ENCODE peak calls at places on chromosomes 2 and 18, in nine cellular contexts. O is endothelial cell of umbilical vein; S is IMR-90; I is breast epithelium; N is trophoblast cell; P is mesendoderm; J is left ventricle myocardium inferior; D is GM23338; H is CD4-positive, alpha-beta memory T cell. G is an unnamed sample.

GRCh38 chr2:140502951-140503630 is 1627.7 kb downstream of the LRP1B start:
- DNase-seq in O (peak; percentile 19), S (peak; percentile 56), I (no peak), N (no peak), P (no peak), J (no peak), D (no peak), H (no peak), G (peak; percentile 67)

GRCh38 chr2:240960309-240960962 is 38.0 kb upstream of the SNED1 start:
- DNase-seq in O (peak; percentile 13), S (peak; percentile 6), I (peak; percentile 34), N (no peak), P (no peak), J (peak; percentile 69), D (no peak), H (no peak), G (no peak)

GRCh38 chr2:47034973-47035609 is 119.5 kb upstream of the MCFD2 start:
- DNase-seq in O (no peak), S (no peak), I (peak; percentile 40), N (peak; percentile 65), P (peak; percentile 90), J (peak; percentile 49), D (peak; percentile 57), H (no peak), G (no peak)

GRCh38 chr2:224404766-224405165 is 2.9 kb upstream of the FAM124B start:
- DNase-seq in O (no peak), S (no peak), I (no peak), N (no peak), P (no peak), J (no peak), D (no peak), H (no peak), G (no peak)

GRCh38 chr2:111663471-111663951 is 220.5 kb downstream of the ANAPC1 start:
- DNase-seq in O (peak; percentile 16), S (peak; percentile 41), I (no peak), N (no peak), P (peak; percentile 70), J (no peak), D (no peak), H (no peak), G (peak; percentile 28)

GRCh38 chr2:70173520-70173919 is 17.3 kb downstream of the C2orf42 start:
- DNase-seq in O (no peak), S (peak; percentile 6), I (no peak), N (no peak), P (no peak), J (no peak), D (no peak), H (no peak), G (no peak)

GRCh38 chr2:98457045-98457696 is 12.5 kb downstream of the INPP4A start:
- DNase-seq in O (peak; percentile 45), S (peak; percentile 99), I (no peak), N (peak; percentile 79), P (no peak), J (no peak), D (no peak), H (no peak), G (peak; percentile 83)

GRCh38 chr2:15826273-15826717 is 114.1 kb upstream of the MYCN start:
- DNase-seq in O (no peak), S (no peak), I (no peak), N (peak; percentile 89), P (peak; percentile 85), J (no peak), D (peak; percentile 63), H (no peak), G (no peak)

GRCh38 chr2:86760371-86760770 is 30.3 kb downstream of the CD8A start:
- DNase-seq in O (no peak), S (no peak), I (no peak), N (no peak), P (no peak), J (no peak), D (no peak), H (no peak), G (no peak)

GRCh38 chr2:143955416-143956075 is 564.4 kb downstream of the ZEB2 start:
- DNase-seq in O (no peak), S (peak; percentile 78), I (no peak), N (no peak), P (no peak), J (no peak), D (no peak), H (no peak), G (peak; percentile 50)

GRCh38 chr18:49052891-49053644 is 102.3 kb upstream of the SMAD7 start:
- DNase-seq in O (no peak), S (peak; percentile 97), I (no peak), N (peak; percentile 71), P (no peak), J (no peak), D (no peak), H (peak; percentile 24), G (peak; percentile 99)

GRCh38 chr18:44955825-44956224 is 275.1 kb downstream of the SETBP1 start:
- DNase-seq in O (no peak), S (no peak), I (no peak), N (no peak), P (no peak), J (no peak), D (no peak), H (no peak), G (no peak)

GRCh38 chr18:10660485-10660884 is 134.7 kb downstream of the NAPG start:
- DNase-seq in O (no peak), S (peak; percentile 58), I (no peak), N (no peak), P (no peak), J (no peak), D (no peak), H (no peak), G (peak; percentile 14)

GRCh38 chr2:168241208-168241607 is 6.2 kb downstream of the STK39 start:
- DNase-seq in O (no peak), S (no peak), I (peak; percentile 81), N (no peak), P (peak; percentile 30), J (no peak), D (peak; percentile 20), H (no peak), G (no peak)

GRCh38 chr2:10444463-10444862 is 3.7 kb downstream of the ODC1 start:
- DNase-seq in O (no peak), S (peak; percentile 14), I (no peak), N (no peak), P (no peak), J (no peak), D (no peak), H (no peak), G (no peak)

GRCh38 chr18:35941299-35941698 is 31.2 kb upstream of the RMP24 start:
- DNase-seq in O (no peak), S (no peak), I (no peak), N (no peak), P (no peak), J (no peak), D (no peak), H (no peak), G (no peak)

DNA sequence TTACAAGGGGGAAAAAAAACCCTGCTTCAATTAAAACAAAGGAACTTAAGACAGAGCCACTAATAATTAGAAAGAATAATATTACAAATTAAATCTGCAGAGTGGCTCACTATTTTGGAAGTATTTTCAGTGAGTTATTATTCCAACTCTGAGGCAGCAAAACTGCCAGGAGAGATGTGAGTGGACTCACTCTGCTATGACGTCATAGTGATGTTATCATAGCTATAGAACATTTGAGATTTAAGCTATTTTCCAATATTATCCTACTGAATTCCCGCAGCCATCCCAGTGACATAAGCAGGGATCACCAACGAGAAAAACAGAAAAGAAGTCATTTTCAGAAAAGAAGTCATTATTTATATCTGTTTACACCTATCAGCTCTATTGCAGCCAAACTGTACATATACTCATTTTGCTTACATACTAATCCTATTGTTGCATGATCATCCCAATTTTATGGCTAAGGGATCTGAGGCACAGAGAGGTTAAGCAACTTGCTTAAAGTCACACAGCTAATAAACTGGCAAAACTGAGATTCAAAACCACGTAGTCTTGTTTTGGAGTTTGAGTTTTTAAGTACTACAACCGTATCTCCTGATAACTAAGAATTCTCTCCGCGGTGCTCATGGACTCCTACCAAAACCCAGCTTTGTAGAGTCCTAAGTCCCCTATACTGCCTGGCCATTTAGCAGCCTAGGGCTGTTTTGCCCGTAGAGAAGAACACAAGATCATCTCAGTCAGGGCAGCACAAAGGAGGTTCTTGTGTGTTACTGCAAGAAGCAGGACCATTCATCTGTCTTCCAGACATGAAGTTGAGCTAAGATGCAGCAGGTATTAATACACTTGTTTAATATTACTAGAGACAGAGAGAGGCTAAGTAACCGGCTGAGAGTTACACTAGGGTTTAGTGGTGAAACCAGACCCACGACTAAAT is 299.8 kb downstream of the TCF4 start:
- DNase-seq in O (peak; percentile 26), S (no peak), I (no peak), N (no peak), P (no peak), J (no peak), D (no peak), H (no peak), G (no peak)
- H3K4me3 ChIP-seq in O (no peak overlapping the region), S (no peak overlapping the region), I (no peak overlapping the region), N (no peak overlapping the region), P (no peak overlapping the region), J (no peak overlapping the region), D (no peak overlapping the region), H (no peak overlapping the region), G (no peak overlapping the region)

DNA sequence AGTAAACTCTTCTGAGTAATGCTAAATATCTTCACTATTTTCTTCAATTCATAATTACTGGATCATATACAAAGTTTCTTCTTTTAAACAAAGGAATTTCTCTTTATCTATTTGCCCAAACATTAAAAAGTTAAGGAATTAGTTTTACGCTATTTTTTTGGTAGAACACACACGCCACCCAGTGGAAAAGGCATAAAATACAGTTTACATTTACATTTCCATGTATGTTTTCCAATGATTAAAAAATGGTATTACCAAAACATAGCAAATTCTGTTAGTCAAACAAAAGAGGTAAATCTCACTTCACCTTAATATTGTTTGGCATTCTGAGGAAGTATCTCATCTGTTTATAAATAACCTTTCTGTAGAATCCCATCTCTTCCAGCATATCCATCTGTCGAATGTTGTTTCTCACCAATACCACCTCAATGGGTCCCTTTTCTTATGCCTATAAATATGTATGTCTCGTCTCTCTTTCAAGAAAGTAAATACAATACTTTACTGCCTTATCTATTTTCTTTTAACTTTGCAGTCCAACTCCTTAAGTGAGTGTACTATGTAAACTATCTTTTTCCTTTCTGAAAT is 7.2 kb downstream of the BOLL start:
- DNase-seq in O (peak; percentile 58), S (peak; percentile 51), I (no peak), N (peak; percentile 13), P (peak; percentile 26), J (no peak), D (peak; percentile 51), H (peak; percentile 46), G (no peak)
- H3K27ac ChIP-seq in O (no peak overlapping the region), S (no peak overlapping the region), I (no peak overlapping the region), N (no peak overlapping the region), P (no peak overlapping the region), J (no peak overlapping the region), D (no peak overlapping the region), H (no peak overlapping the region), G (no peak overlapping the region)

GRCh38 chr2:85753035-85753524 is 711 bp upstream of the ATOH8 start:
- DNase-seq in O (no peak), S (no peak), I (no peak), N (peak; percentile 34), P (no peak), J (no peak), D (peak; percentile 44), H (no peak), G (no peak)
- H3K4me3 ChIP-seq in O (no peak overlapping the region), S (peak overlapping the region; percentile 97), I (peak overlapping the region; percentile 99), N (peak overlapping the region; percentile 72), P (peak overlapping the region; percentile 28), J (peak overlapping the region; percentile 98), D (peak overlapping the region; percentile 88), H (no peak overlapping the region), G (peak overlapping the region; percentile 62)

DNA sequence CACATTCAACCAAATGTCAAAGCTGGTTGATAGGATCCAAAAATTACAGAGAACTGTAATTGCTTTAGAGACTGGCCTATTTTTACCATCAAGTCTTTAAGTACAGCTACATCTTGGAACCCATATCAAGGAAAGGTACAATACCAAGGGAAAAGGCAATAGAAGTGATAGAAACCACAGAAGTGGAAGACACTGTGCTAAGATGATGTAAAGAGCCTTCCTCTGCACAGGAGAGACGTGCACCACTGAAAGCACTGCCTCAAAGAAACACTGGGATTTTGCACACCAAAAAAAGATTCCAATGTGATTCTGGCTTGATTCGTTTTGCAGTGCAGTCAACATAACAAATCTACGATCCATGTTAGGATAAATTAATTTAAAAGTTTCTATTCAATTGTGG is 103.1 kb downstream of the BCL2 start:
- DNase-seq in O (no peak), S (no peak), I (no peak), N (no peak), P (no peak), J (no peak), D (no peak), H (peak; percentile 28), G (no peak)
- H3K27ac ChIP-seq in O (no peak overlapping the region), S (no peak overlapping the region), I (peak overlapping the region; percentile 29), N (no peak overlapping the region), P (no peak overlapping the region), J (no peak overlapping the region), D (no peak overlapping the region), H (peak overlapping the region; percentile 55), G (no peak overlapping the region)